ENCODE peak calls at places on chromosome 15, in four cellular contexts. E is H1, G is fibroblast of mammary gland, C is NB4. Z is an unnamed sample.

GRCh38 chr15:101647251-101647650 is 4.9 kb downstream of the TM2D3 start:
- DNase-seq in E (no peak), G (no peak), C (no peak), Z (no peak)

GRCh38 chr15:38860253-38860652 is 295.6 kb upstream of the RASGRP1 start:
- DNase-seq in E (no peak), G (peak), C (peak), Z (no peak)

GRCh38 chr15:58980351-58980939 is 7.0 kb upstream of the RNF111 start:
- DNase-seq in E (no peak), G (peak), C (peak), Z (no peak)

GRCh38 chr15:31472636-31473383 is 146.2 kb downstream of the KLF13 start:
- DNase-seq in E (no peak), G (peak), C (no peak), Z (no peak)

GRCh38 chr15:101808201-101808600 is 3.8 kb upstream of the OR4F15 start:
- DNase-seq in E (no peak), G (peak), C (no peak), Z (peak)

GRCh38 chr15:22888120-22888859 is 49.8 kb downstream of the NIPA2 start:
- DNase-seq in E (no peak), G (peak), C (no peak), Z (peak)

GRCh38 chr15:68682906-68683490 is 104.2 kb downstream of the CORO2B start:
- DNase-seq in E (no peak), G (no peak), C (no peak), Z (no peak)

GRCh38 chr15:23855260-23855659 is 168.2 kb upstream of the NDN start:
- DNase-seq in E (no peak), G (peak), C (no peak), Z (no peak)

GRCh38 chr15:61660579-61660978 is 399.7 kb downstream of the VPS13C start:
- DNase-seq in E (no peak), G (peak), C (no peak), Z (no peak)

GRCh38 chr15:44081223-44082013 is 113.7 kb downstream of the FRMD5 start:
- DNase-seq in E (no peak), G (peak), C (no peak), Z (no peak)

GRCh38 chr15:78673476-78673875 is 32.5 kb upstream of the CHRNB4 start:
- DNase-seq in E (no peak), G (no peak), C (no peak), Z (no peak)

GRCh38 chr15:90744759-90745402 is 27.7 kb downstream of the BLM start:
- DNase-seq in E (no peak), G (no peak), C (no peak), Z (no peak)

DNA sequence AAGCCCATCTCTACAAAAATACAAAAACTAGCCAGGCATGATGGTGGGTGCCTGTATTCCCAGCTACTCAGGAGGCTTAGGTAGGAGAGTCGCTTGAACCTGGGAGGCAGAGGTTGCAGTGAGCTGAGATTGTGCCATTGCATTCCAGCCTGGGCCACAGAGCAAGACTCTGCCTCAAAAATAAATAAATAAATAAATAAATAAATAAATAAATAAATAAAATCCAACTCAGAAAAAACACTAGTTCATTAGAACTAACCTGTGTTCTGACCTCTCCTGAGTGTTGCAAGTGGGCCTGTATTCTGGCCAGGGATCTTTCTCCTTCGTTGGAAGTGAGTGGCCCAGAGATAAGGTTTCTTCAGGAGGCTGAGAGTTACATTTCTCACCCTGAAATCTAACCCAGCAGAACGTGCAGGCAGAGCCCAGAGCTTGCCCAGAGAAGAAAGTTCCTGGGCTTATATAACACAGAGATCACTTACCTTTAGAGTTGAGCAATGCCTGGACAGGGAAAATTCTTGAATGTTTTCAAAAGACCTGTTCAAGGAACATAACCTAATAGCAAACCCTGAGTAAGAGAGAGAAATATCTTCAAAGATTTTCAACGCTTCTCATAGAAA is 583.9 kb downstream of the MCTP2 start:
- DNase-seq in E (no peak), G (no peak), C (no peak), Z (no peak)
- TF ChIP-seq CTCF in E (no peak), G (no peak), C (no peak), Z (no peak)

GRCh38 chr15:87142096-87142495 is 1062.4 kb downstream of the AGBL1 start:
- DNase-seq in E (no peak), G (no peak), C (no peak), Z (no peak)
- H3K4me3 ChIP-seq in E (no peak), G (no peak), C (no peak), Z (no peak)

GRCh38 chr15:64430000-64430735 is 30.2 kb upstream of the ZNF609 start:
- DNase-seq in E (peak), G (peak), C (peak), Z (peak)

GRCh38 chr15:64422697-64423096 is 35.1 kb downstream of the TRIP4 start:
- DNase-seq in E (no peak), G (no peak), C (no peak), Z (no peak)

GRCh38 chr15:64429448-64429847 is 30.9 kb upstream of the ZNF609 start:
- DNase-seq in E (no peak), G (peak), C (peak), Z (no peak)

GRCh38 chr15:64423970-64424369 is 36.3 kb downstream of the TRIP4 start:
- DNase-seq in E (no peak), G (no peak), C (no peak), Z (no peak)

DNA sequence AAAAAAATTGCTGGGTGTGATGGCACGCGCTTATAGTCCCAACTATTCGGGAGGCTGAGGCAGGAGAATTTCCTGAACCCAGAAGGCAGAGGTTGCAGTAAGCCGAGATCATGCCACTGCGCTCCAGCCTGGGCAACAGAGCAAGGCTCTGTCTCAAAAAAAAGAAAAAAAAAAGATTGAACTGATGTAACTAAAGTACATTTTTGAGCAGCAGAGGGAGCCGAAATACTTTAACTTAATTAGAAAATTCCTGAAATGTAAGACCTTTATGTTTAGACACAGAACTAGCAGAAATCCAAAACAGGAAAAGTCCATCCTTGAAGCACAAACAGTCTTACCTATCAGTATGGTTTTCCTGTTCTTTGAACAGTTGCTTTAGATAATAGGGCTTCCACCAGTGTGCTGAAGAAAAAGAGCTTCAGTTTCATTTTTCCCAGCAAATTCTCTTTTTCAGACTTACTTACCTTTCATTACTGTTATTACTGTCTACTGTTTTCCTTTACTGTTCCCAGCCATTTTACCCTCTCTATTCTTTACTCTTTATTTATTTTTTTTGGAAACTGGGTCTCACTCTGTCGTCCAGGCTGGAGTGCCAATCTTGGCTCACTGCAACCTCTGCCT is 33.4 kb upstream of the ZNF609 start:
- DNase-seq in E (no peak), G (peak), C (peak), Z (no peak)
- TF ChIP-seq CTCF in E (no peak), G (peak), C (no peak), Z (no peak)

DNA sequence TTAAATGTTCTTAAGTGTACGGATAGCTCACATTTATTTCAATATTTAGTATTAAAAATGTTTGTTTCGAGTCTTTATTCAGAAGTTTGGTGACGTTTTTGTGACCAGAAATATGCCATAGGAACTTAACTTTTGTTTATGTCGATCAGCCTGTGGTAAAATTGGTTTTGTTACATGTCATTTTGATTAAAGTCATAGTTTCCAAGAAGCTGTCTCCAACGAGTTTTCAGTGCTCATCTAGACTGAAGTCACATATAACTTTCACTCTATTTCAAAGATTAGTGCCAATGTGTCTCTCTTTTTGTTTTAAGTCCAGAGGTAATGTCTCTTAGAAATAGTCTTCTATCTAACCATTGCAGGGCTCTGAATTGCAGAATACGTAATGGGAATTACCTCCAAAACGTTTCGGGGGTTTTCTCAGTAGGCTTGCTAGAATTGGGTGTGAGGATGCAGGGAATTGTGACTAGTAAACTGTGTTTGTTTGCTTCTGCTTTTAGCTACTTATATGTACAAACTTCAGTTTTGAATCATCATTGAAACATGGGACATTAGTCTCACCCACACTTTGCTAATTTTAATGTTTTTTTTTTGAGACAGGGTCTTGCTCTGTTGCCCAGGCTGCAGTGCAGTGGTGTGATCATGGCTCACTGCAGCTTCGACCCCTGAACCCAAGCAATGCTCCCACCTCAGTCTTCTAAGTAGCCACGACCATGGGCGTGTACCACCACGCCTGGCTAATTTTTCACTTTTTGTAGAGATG is 3.0 kb downstream of the BUB1B start:
- DNase-seq in E (no peak), G (no peak), C (no peak), Z (no peak)
- H3K4me3 ChIP-seq in E (no peak), G (no peak), C (peak), Z (no peak)

GRCh38 chr15:34209421-34210282 is at the start of gene KATNBL1:
- DNase-seq in E (peak), G (peak), C (peak), Z (peak)
- TF ChIP-seq CTCF in E (peak), G (peak), C (peak), Z (peak)

GRCh38 chr15:41258706-41259471 is 27.8 kb downstream of the CHP1 start:
- DNase-seq in E (no peak), G (peak), C (peak), Z (no peak)
- H3K4me3 ChIP-seq in E (no peak), G (no peak), C (no peak), Z (no peak)

GRCh38 chr15:74297867-74298266 is 61.7 kb downstream of the CCDC33 start:
- DNase-seq in E (no peak), G (no peak), C (no peak), Z (no peak)

GRCh38 chr15:74300057-74300620 is 64.0 kb downstream of the CCDC33 start:
- DNase-seq in E (no peak), G (no peak), C (peak), Z (no peak)

GRCh38 chr15:74294010-74294409 is 57.9 kb downstream of the CCDC33 start:
- DNase-seq in E (no peak), G (no peak), C (no peak), Z (no peak)

GRCh38 chr15:74293021-74293810 is 57.1 kb downstream of the CCDC33 start:
- DNase-seq in E (no peak), G (no peak), C (no peak), Z (no peak)

GRCh38 chr15:74295800-74296199 is 59.7 kb downstream of the CCDC33 start:
- DNase-seq in E (no peak), G (no peak), C (peak), Z (no peak)
- TF ChIP-seq CTCF in E (peak), G (peak), C (peak), Z (no peak)